ENCODE peak calls at places on chromosomes 13 and 19, in ten cellular contexts. W, C, G, V, Q, B, U, X, E and I are unnamed samples.

GRCh38 chr13:42271337-42272114 is 426 bp upstream of the AKAP11 start:
- DNase-seq in V (peak; percentile 77), X (peak; percentile 85), E (peak; percentile 94), C (peak; percentile 88), B (peak; percentile 97), W (peak; percentile 93), U (peak; percentile 95), Q (peak; percentile 97), G (peak; percentile 96), I (peak; percentile 100)

GRCh38 chr13:113077953-113078894 is 27.4 kb upstream of the F7 start:
- DNase-seq in B (no peak), C (no peak), G (no peak), Q (no peak), U (no peak), X (no peak), E (no peak), V (no peak), W (no peak), I (no peak)

GRCh38 chr13:41139296-41139966 is 6.8 kb upstream of the KBTBD6 start:
- DNase-seq in B (no peak), G (no peak), W (no peak), Q (no peak), C (peak; percentile 62), E (no peak), X (no peak), U (peak; percentile 45), V (no peak), I (no peak)

GRCh38 chr19:35160629-35161433 is 6.3 kb downstream of the FXYD5 start:
- DNase-seq in U (no peak), B (no peak), G (no peak), Q (no peak), E (no peak), C (no peak), W (no peak), V (no peak), X (no peak), I (no peak)

GRCh38 chr19:45172173-45172572 is 5.9 kb downstream of the TRAPPC6A start:
- DNase-seq in X (no peak), E (no peak), V (no peak), W (no peak), B (no peak), G (no peak), Q (no peak), C (no peak), U (no peak), I (no peak)

GRCh38 chr13:59673301-59673700 is 490.4 kb downstream of the DIAPH3 start:
- DNase-seq in U (no peak), Q (no peak), E (no peak), B (no peak), G (no peak), X (no peak), C (no peak), V (no peak), W (no peak), I (no peak)

GRCh38 chr19:54312436-54313362 is at the start of gene LILRA5:
- DNase-seq in Q (no peak), B (no peak), V (no peak), C (no peak), E (no peak), X (no peak), W (no peak), U (no peak), G (no peak), I (no peak)

GRCh38 chr19:13053761-13054604 is 48.7 kb downstream of the LYL1 start:
- DNase-seq in G (peak; percentile 77), B (peak; percentile 59), U (peak; percentile 33), V (no peak), W (peak; percentile 86), Q (peak; percentile 29), X (no peak), E (no peak), C (peak; percentile 99), I (peak; percentile 87)

GRCh38 chr13:80454245-80454644 is 113.3 kb upstream of the SPRY2 start:
- DNase-seq in E (no peak), C (no peak), Q (no peak), W (no peak), X (no peak), G (no peak), B (no peak), V (no peak), U (peak; percentile 9), I (peak; percentile 89)

DNA sequence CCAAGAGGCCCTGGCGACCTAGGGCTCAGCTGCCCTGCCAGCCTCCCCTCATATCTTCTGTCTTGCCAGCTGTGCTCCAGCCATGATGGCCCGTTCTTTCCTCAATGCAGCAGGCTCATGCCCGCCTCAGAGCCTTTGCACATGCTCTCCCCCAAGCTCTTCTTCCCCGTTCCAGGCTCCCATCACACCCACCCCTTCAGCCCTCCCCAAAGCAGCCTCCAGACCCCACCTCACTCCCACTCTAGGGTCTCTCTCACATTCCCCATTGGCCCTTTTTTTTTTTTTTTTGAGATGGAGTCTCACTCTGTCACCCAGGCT is 29.9 kb upstream of the ATP1A3 start:
- DNase-seq in V (no peak), U (no peak), C (no peak), G (no peak), B (no peak), Q (no peak), W (no peak), E (no peak), X (no peak), I (no peak)
- TF ChIP-seq CTCF in V (no peak), U (no peak), C (peak; percentile 2), G (no peak), B (no peak), Q (no peak), W (no peak), E (no peak), X (no peak), I (no peak)

GRCh38 chr13:24864579-24864978 is 100.6 kb downstream of the RNF17 start:
- DNase-seq in Q (no peak), G (no peak), C (peak; percentile 55), U (peak; percentile 24), B (no peak), W (no peak), V (no peak), E (no peak), X (no peak), I (no peak)

GRCh38 chr13:24868874-24869273 is 104.9 kb downstream of the RNF17 start:
- DNase-seq in G (no peak), W (no peak), E (no peak), X (no peak), B (no peak), V (no peak), U (no peak), Q (no peak), C (no peak), I (no peak)

GRCh38 chr13:24863748-24864540 is 100.0 kb downstream of the RNF17 start:
- DNase-seq in E (no peak), X (no peak), C (no peak), Q (no peak), U (no peak), B (no peak), W (no peak), G (no peak), V (no peak), I (peak; percentile 2)

GRCh38 chr13:24865158-24865557 is 101.2 kb downstream of the RNF17 start:
- DNase-seq in G (no peak), E (no peak), V (no peak), W (no peak), Q (no peak), U (no peak), B (no peak), X (no peak), C (peak; percentile 15), I (peak; percentile 42)

GRCh38 chr13:24866488-24866887 is 102.5 kb downstream of the RNF17 start:
- DNase-seq in E (no peak), V (no peak), C (no peak), G (no peak), U (peak; percentile 10), B (no peak), X (no peak), Q (no peak), W (no peak), I (no peak)
- TF ChIP-seq CTCF in E (peak; percentile 39), V (no peak), C (no peak), G (no peak), U (no peak), B (no peak), X (no peak), Q (peak; percentile 13), W (no peak), I (no peak)

GRCh38 chr19:50258918-50259372 is 55.5 kb downstream of the MYH14 start:
- DNase-seq in V (no peak), G (peak; percentile 38), U (no peak), X (no peak), C (peak; percentile 21), W (no peak), Q (peak; percentile 68), B (peak; percentile 39), E (no peak), I (no peak)
- TF ChIP-seq CTCF in V (peak; percentile 46), G (peak; percentile 28), U (no peak), X (no peak), C (peak; percentile 86), W (peak; percentile 53), Q (peak; percentile 62), B (peak; percentile 65), E (peak; percentile 79), I (no peak)

DNA sequence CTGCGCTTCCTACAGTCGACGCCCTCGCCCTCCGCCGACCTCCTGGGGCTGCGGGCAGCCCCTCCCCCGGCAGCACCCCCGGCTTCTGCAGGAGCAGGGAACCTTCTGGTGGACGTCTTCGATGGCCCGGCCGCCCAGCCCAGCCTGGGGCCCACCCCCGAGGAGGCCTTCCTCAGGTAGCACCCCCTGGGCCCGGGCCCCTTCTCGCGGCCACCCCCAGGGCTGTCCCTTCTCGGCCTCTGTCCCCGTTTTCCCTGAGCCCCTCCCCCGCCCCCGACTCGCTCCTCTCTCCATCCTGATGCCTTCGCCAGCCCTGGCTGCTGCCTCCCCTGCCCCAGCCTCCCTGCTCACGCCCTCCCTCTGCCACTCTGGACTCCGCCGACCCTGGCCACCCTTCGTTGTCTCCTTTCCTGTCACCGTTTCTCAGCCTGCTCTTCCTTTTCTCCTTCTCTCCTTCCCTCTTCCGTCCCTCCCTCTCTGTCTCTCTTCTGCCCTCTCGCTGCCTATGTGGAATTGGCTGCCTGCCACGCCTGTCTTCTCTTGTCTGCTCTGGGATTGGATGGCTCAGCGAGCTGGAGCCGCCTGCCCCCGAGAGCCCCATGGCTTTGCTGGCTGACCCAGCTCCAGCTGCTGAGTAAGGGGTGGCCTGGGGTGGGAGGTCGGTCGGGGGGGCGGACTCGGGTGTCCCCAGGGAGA is 11.0 kb downstream of the FUZ start:
- DNase-seq in W (peak; percentile 92), Q (peak; percentile 38), B (peak; percentile 77), G (peak; percentile 77), C (no peak), V (no peak), U (peak; percentile 66), X (no peak), E (no peak), I (peak; percentile 93)
- TF ChIP-seq CTCF in W (peak; percentile 37), Q (no peak), B (no peak), G (no peak), C (no peak), V (peak; percentile 6), U (peak; percentile 37), X (no peak), E (peak; percentile 23), I (peak; percentile 73)